ENCODE peak calls at places on chromosomes 11 and 22, in seven cellular contexts. H, U, P, R, J, C and L are unnamed samples.

GRCh38 chr11:22177186-22177585 is 15.7 kb upstream of the ANO5 start:
- DNase-seq in H (no peak), U (no peak), P (peak), R (no peak), J (no peak), C (no peak), L (no peak)

GRCh38 chr11:12409621-12410005 is 32.2 kb downstream of the PARVA start:
- DNase-seq in H (no peak), U (no peak), P (no peak), R (no peak), J (no peak), C (no peak), L (peak)

GRCh38 chr22:42697542-42698013 is 23.1 kb downstream of the A4GALT start:
- DNase-seq in H (peak), U (peak), P (peak), R (peak), J (peak), C (peak), L (peak)

GRCh38 chr11:32039149-32039548 is 51.7 kb upstream of the RCN1 start:
- DNase-seq in H (no peak), U (no peak), P (no peak), R (no peak), J (no peak), C (no peak), L (no peak)

GRCh38 chr11:9090488-9091043 is 833 bp downstream of the SCUBE2 start:
- DNase-seq in H (no peak), U (no peak), P (no peak), R (no peak), J (no peak), C (no peak), L (no peak)

GRCh38 chr11:130872961-130873360 is 43.3 kb downstream of the SNX19 start:
- DNase-seq in H (peak), U (no peak), P (no peak), R (no peak), J (no peak), C (peak), L (peak)

GRCh38 chr11:2877474-2877873 is 8.1 kb downstream of the CDKN1C start:
- DNase-seq in H (no peak), U (no peak), P (no peak), R (no peak), J (no peak), C (no peak), L (no peak)

GRCh38 chr11:133705873-133706272 is 139.4 kb downstream of the SPATA19 start:
- DNase-seq in H (no peak), U (no peak), P (no peak), R (no peak), J (no peak), C (no peak), L (no peak)

GRCh38 chr11:12474871-12475270 is 97.5 kb downstream of the PARVA start:
- DNase-seq in H (no peak), U (no peak), P (no peak), R (no peak), J (no peak), C (no peak), L (no peak)

GRCh38 chr22:22091400-22091878 is 108.9 kb upstream of the TOP3B start:
- DNase-seq in H (no peak), U (no peak), P (no peak), R (no peak), J (no peak), C (no peak), L (no peak)

GRCh38 chr22:47295982-47296381 is 533.5 kb downstream of the TBC1D22A start:
- DNase-seq in H (no peak), U (no peak), P (no peak), R (no peak), J (no peak), C (no peak), L (no peak)

GRCh38 chr11:64055077-64055476 is 19.3 kb downstream of the FLRT1 start:
- DNase-seq in H (no peak), U (no peak), P (no peak), R (no peak), J (no peak), C (no peak), L (no peak)

GRCh38 chr11:114478768-114479167 is 39.5 kb downstream of the REXO2 start:
- DNase-seq in H (peak), U (no peak), P (no peak), R (no peak), J (no peak), C (peak), L (peak)

GRCh38 chr22:41361716-41362310 is 19.9 kb upstream of the TEF start:
- DNase-seq in H (peak), U (no peak), P (no peak), R (no peak), J (no peak), C (peak), L (peak)

GRCh38 chr11:44047931-44048431 is at the start of gene ACCSL:
- DNase-seq in H (peak), U (no peak), P (no peak), R (no peak), J (no peak), C (no peak), L (no peak)

GRCh38 chr11:7077101-7077500 is 11.7 kb upstream of the RBMXL2 start:
- DNase-seq in H (no peak), U (no peak), P (no peak), R (no peak), J (no peak), C (peak), L (no peak)

GRCh38 chr11:64207247-64208085 is 945 bp downstream of the FERMT3 start:
- DNase-seq in H (peak), U (peak), P (no peak), R (peak), J (no peak), C (no peak), L (peak)

GRCh38 chr11:78292109-78292803 is 103.5 kb downstream of the USP35 start:
- DNase-seq in H (no peak), U (no peak), P (no peak), R (no peak), J (no peak), C (peak), L (no peak)

GRCh38 chr11:21622995-21623394 is 569.9 kb upstream of the ANO5 start:
- DNase-seq in H (no peak), U (no peak), P (no peak), R (no peak), J (no peak), C (peak), L (no peak)

GRCh38 chr11:117226388-117227385 is 5.2 kb downstream of the PCSK7 start:
- DNase-seq in H (peak), U (peak), P (peak), R (no peak), J (peak), C (peak), L (peak)

GRCh38 chr22:23163665-23164064 is 16.6 kb upstream of the BCR start:
- DNase-seq in H (no peak), U (peak), P (no peak), R (peak), J (no peak), C (peak), L (no peak)

GRCh38 chr11:130000552-130001176 is 2.0 kb downstream of the PRDM10 start:
- DNase-seq in H (no peak), U (no peak), P (no peak), R (no peak), J (no peak), C (no peak), L (no peak)

GRCh38 chr11:72625746-72626636 is 48.2 kb downstream of the PDE2A start:
- DNase-seq in H (no peak), U (peak), P (no peak), R (peak), J (no peak), C (no peak), L (peak)
- TF ChIP-seq CTCF in H (no peak), U (no peak), P (no peak), R (no peak), J (no peak), C (no peak), L (no peak)

DNA sequence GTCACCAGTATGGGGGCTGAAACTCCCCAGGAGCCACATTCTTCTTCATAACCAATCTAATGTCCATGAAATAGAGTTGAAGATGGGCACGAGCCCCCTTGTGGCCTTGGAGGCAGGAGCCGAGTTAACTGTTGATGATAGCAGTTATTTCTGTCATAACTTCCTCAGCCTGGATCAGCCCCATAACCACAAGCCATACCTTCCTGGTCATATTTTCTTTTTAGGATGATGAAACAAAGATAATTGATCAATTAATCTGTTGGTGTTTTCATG is 65.0 kb upstream of the TTC12 start:
- DNase-seq in H (no peak), U (no peak), P (peak), R (no peak), J (no peak), C (peak), L (no peak)
- TF ChIP-seq CTCF in H (peak), U (no peak), P (no peak), R (peak), J (peak), C (no peak), L (peak)

GRCh38 chr11:65571940-65572339 is 398 bp upstream of the FAM89B start:
- DNase-seq in H (peak), U (peak), P (peak), R (no peak), J (peak), C (peak), L (no peak)
- TF ChIP-seq CTCF in H (peak), U (peak), P (peak), R (peak), J (peak), C (peak), L (peak)

GRCh38 chr11:57202282-57202681 is 20.5 kb downstream of the LRRC55 start:
- DNase-seq in H (no peak), U (no peak), P (no peak), R (peak), J (no peak), C (no peak), L (no peak)

GRCh38 chr11:57203882-57204281 is 22.1 kb downstream of the LRRC55 start:
- DNase-seq in H (no peak), U (no peak), P (no peak), R (no peak), J (no peak), C (no peak), L (no peak)

GRCh38 chr11:57207160-57207559 is 25.4 kb downstream of the LRRC55 start:
- DNase-seq in H (no peak), U (no peak), P (no peak), R (no peak), J (no peak), C (no peak), L (no peak)

GRCh38 chr11:57203359-57203758 is 21.6 kb downstream of the LRRC55 start:
- DNase-seq in H (no peak), U (peak), P (no peak), R (peak), J (no peak), C (no peak), L (no peak)

DNA sequence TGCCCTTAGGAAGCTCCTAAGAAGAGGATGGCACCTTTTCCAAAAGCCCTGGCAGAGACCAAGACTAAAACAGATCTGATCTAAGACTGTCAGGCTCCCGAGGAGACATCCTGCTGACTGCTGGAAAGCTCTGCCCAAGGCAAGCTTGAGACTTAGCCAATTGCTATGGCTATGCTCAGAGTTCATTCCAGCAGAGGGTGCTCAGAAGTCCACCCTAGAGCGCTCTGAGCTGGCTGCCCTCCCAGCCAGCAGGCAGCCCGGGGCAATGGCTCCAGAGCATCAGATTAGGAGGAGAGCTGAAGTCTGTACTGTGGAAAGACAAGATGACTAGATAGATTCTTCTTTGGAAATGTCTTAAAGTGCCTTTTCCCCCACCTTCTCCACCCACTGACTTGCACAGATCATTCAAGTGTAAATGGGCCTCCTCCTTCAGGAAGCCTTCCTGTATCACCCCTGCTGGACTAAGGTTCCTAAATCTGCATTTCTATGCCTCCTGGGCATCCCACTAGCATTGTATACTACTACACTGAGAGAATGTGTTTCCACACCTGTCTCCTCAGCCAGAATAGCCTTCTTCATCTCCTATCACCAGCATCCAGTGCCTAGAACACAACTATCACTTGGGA is 23.4 kb downstream of the LRRC55 start:
- DNase-seq in H (peak), U (no peak), P (peak), R (no peak), J (no peak), C (peak), L (peak)
- TF ChIP-seq CTCF in H (no peak), U (no peak), P (no peak), R (peak), J (no peak), C (no peak), L (no peak)

GRCh38 chr11:26278354-26278753 is 53.6 kb upstream of the ANO3 start:
- DNase-seq in H (no peak), U (no peak), P (no peak), R (no peak), J (no peak), C (no peak), L (no peak)
- TF ChIP-seq CTCF in H (no peak), U (no peak), P (no peak), R (no peak), J (no peak), C (no peak), L (no peak)